ENCODE peak calls at places on chromosome 3, in ten cellular contexts. L is heart right ventricle, E is BE2C, V is mammary epithelial cell, G is ovary, H is osteoblast, Z is keratinocyte, J is thoracic aorta, A is SK-N-SH, K is Peyer's patch. P is an unnamed sample.

GRCh38 chr3:14544282-14545250 is 4.4 kb upstream of the GRIP2 start:
- DNase-seq in J (no peak), Z (no peak), V (no peak), E (no peak), L (no peak), A (no peak), H (peak; percentile 51), G (no peak), K (no peak), P (no peak)

GRCh38 chr3:129001101-129001816 is at the start of gene EFCC1:
- DNase-seq in G (peak; percentile 68), L (peak; percentile 80), J (no peak), A (peak; percentile 71), Z (no peak), K (peak; percentile 70), E (no peak), V (peak; percentile 19), H (peak; percentile 81), P (peak; percentile 48)

GRCh38 chr3:110743202-110743601 is 328.4 kb upstream of the NECTIN3 start:
- DNase-seq in E (no peak), J (no peak), V (no peak), A (no peak), K (no peak), H (no peak), L (no peak), Z (no peak), G (no peak), P (no peak)

GRCh38 chr3:55947406-55947805 is 460.3 kb upstream of the WNT5A start:
- DNase-seq in Z (no peak), A (no peak), V (no peak), G (no peak), H (no peak), J (no peak), L (no peak), K (no peak), E (no peak), P (no peak)

GRCh38 chr3:48015451-48016182 is 599 bp downstream of the MAP4 start:
- DNase-seq in G (no peak), V (peak; percentile 23), Z (no peak), K (no peak), L (no peak), J (no peak), E (no peak), A (no peak), H (no peak), P (no peak)

GRCh38 chr3:52006017-52006819 is 10.5 kb upstream of the RPL29 start:
- DNase-seq in J (no peak), L (no peak), K (no peak), A (peak; percentile 72), Z (no peak), H (peak; percentile 83), E (peak; percentile 50), G (no peak), V (no peak), P (no peak)

GRCh38 chr3:129010316-129010956 is 9.3 kb downstream of the EFCC1 start:
- DNase-seq in A (no peak), K (no peak), E (no peak), H (peak; percentile 44), V (no peak), J (no peak), L (no peak), Z (no peak), G (peak; percentile 33), P (no peak)

GRCh38 chr3:125154800-125155269 is 57.7 kb downstream of the SLC12A8 start:
- DNase-seq in J (no peak), H (no peak), L (no peak), G (no peak), A (no peak), Z (no peak), K (no peak), E (no peak), V (no peak), P (no peak)

GRCh38 chr3:77329161-77329560 is 289.3 kb downstream of the ROBO2 start:
- DNase-seq in Z (no peak), L (no peak), G (no peak), K (no peak), V (no peak), A (no peak), H (no peak), E (no peak), J (no peak), P (no peak)

GRCh38 chr3:122760457-122761271 is 33.0 kb downstream of the HSPBAP1 start:
- DNase-seq in V (no peak), A (no peak), K (no peak), L (no peak), E (no peak), Z (no peak), J (no peak), G (no peak), H (no peak), P (no peak)

GRCh38 chr3:14861031-14861430 is 42.3 kb downstream of the FGD5 start:
- DNase-seq in E (no peak), J (no peak), Z (no peak), K (no peak), L (no peak), G (no peak), V (no peak), H (no peak), A (no peak), P (no peak)

GRCh38 chr3:139309880-139310279 is 33.9 kb upstream of the MRPS22 start:
- DNase-seq in E (no peak), H (no peak), Z (no peak), V (no peak), G (no peak), J (no peak), L (no peak), A (no peak), K (no peak), P (no peak)

GRCh38 chr3:122468896-122469533 is 45.7 kb downstream of the KPNA1 start:
- DNase-seq in E (no peak), V (no peak), J (no peak), H (no peak), K (no peak), A (no peak), Z (no peak), G (no peak), L (no peak), P (no peak)

GRCh38 chr3:184259878-184260570 is 1.3 kb downstream of the CAMK2N2 start:
- DNase-seq in V (peak; percentile 14), L (peak; percentile 36), J (no peak), A (peak; percentile 78), K (no peak), Z (no peak), G (peak; percentile 30), H (peak; percentile 98), E (peak; percentile 55), P (no peak)

GRCh38 chr3:100254168-100254777 is 6.5 kb upstream of the TBC1D23 start:
- DNase-seq in G (peak; percentile 60), H (peak; percentile 43), K (no peak), V (peak; percentile 26), Z (no peak), A (peak; percentile 68), J (no peak), E (peak; percentile 71), L (peak; percentile 25), P (no peak)

GRCh38 chr3:194572944-194573491 is 60.2 kb downstream of the TMEM44 start:
- DNase-seq in G (no peak), E (no peak), Z (no peak), H (peak; percentile 78), K (no peak), A (no peak), L (no peak), J (no peak), V (peak; percentile 62), P (no peak)

GRCh38 chr3:18134386-18135082 is 290.6 kb downstream of the SATB1 start:
- DNase-seq in A (no peak), E (no peak), H (no peak), K (no peak), Z (no peak), L (no peak), J (no peak), G (no peak), V (peak; percentile 63), P (no peak)

GRCh38 chr3:104632521-104632920 is 734.2 kb upstream of the ALCAM start:
- DNase-seq in K (no peak), L (no peak), Z (no peak), E (no peak), J (no peak), A (no peak), V (no peak), H (no peak), G (no peak), P (no peak)

GRCh38 chr3:186965141-186965879 is 35.0 kb downstream of the ST6GAL1 start:
- DNase-seq in V (no peak), A (no peak), J (no peak), K (no peak), G (no peak), H (no peak), E (no peak), L (no peak), Z (no peak), P (no peak)
- H3K4me1 ChIP-seq in V (peaks cover 12% of the 10 kb centered on the region), A (no peaks in the 10 kb centered on the region), J (peaks cover 66% of the 10 kb centered on the region), K (no peaks in the 10 kb centered on the region), G (no peaks in the 10 kb centered on the region), H (no peaks in the 10 kb centered on the region), E (no peaks in the 10 kb centered on the region), L (peaks cover 73% of the 10 kb centered on the region), Z (no peaks in the 10 kb centered on the region), P (no peaks in the 10 kb centered on the region)

DNA sequence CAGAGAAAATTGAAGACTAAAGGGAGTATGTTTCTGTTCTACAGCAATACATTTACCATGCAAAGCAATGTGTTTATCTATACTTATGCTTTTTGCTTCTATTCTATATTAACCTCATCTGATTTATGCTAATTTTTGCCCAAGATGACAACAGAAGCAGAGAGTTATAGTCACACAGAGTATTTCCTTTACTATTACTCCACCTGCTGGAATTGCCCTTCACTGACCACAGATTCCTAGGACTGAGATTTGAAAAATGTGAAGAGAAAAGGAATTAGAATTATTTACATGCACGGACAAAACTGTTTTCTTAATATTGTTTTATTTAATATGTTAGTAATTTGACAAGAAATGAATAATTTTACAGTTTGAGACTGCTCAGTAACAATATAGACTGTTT is 745.6 kb downstream of the VGLL3 start:
- DNase-seq in E (no peak), G (no peak), H (no peak), A (peak; percentile 15), K (no peak), J (no peak), L (no peak), Z (no peak), V (no peak), P (no peak)
- TF ChIP-seq CTCF in E (peak; percentile 75), G (no peak), H (no peak), A (peak; percentile 45), K (peak; percentile 41), J (no peak), L (peak; percentile 30), Z (no peak), V (peak; percentile 8), P (no peak)

GRCh38 chr3:179955798-179956197 is 80.9 kb downstream of the PEX5L start:
- DNase-seq in A (no peak), Z (no peak), H (no peak), V (no peak), J (no peak), E (no peak), K (no peak), L (no peak), G (no peak), P (no peak)
- H3K27me3 ChIP-seq in A (no peaks in the 10 kb centered on the region), Z (no peaks in the 10 kb centered on the region), H (no peaks in the 10 kb centered on the region), V (no peaks in the 10 kb centered on the region), J (no peaks in the 10 kb centered on the region), E (no peaks in the 10 kb centered on the region), K (no peaks in the 10 kb centered on the region), L (no peaks in the 10 kb centered on the region), G (no peaks in the 10 kb centered on the region), P (peaks cover 3% of the 10 kb centered on the region)

DNA sequence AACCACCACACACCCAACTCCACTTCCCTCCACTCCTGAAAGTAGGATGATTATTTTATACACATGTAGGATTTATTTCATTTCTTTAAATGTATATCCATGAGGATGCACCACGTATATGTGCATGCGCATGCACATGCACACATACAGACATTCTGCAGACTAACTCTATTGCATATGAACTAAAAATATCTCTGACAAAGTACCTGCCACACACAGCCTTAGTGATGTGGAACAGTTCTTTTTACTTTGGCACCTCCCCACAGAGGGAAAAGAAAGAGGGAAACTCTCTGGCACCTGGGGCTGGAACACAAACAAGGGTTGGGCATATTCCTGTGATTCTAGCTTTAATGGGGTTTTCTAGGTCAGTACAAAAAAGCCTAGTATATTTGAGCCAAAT is 138.2 kb downstream of the CLASP2 start:
- DNase-seq in Z (no peak), E (no peak), L (no peak), V (no peak), J (no peak), K (no peak), G (no peak), A (no peak), H (no peak), P (no peak)
- H3K4me1 ChIP-seq in Z (peaks cover 16% of the 10 kb centered on the region), E (no peaks in the 10 kb centered on the region), L (peaks cover 4% of the 10 kb centered on the region), V (peaks cover 18% of the 10 kb centered on the region), J (no peaks in the 10 kb centered on the region), K (no peaks in the 10 kb centered on the region), G (no peaks in the 10 kb centered on the region), A (peaks cover 9% of the 10 kb centered on the region), H (peaks cover 7% of the 10 kb centered on the region), P (no peaks in the 10 kb centered on the region)